ENCODE peak calls at places on chromosomes 5 and 9, in eight cellular contexts. I is AG09309; P is AG10803; F is pancreas; H is aorta; J is fibroblast of the aortic adventitia; K is effector memory CD4-positive, alpha-beta T cell; O is Panc1. U is an unnamed sample.

GRCh38 chr5:160287378-160288051 is 24.8 kb downstream of the CCNJL start:
- DNase-seq in F (peak; percentile 51), J (peak; percentile 35), P (no peak), O (no peak), K (no peak), H (peak; percentile 85), I (no peak), U (no peak)

GRCh38 chr9:18297532-18297872 is 176.5 kb upstream of the ADAMTSL1 start:
- DNase-seq in P (no peak), O (no peak), J (no peak), H (no peak), F (no peak), K (no peak), I (no peak), U (no peak)

GRCh38 chr5:135211083-135211790 is 177.2 kb upstream of the PITX1 start:
- DNase-seq in K (no peak), O (no peak), P (no peak), F (no peak), H (no peak), I (no peak), J (peak; percentile 13), U (no peak)

GRCh38 chr5:87400305-87400899 is 12.3 kb downstream of the CCNH start:
- DNase-seq in I (no peak), H (no peak), F (no peak), K (no peak), O (no peak), P (peak; percentile 45), J (peak; percentile 60), U (no peak)

GRCh38 chr9:69036319-69036718 is 767 bp downstream of the FXN start:
- DNase-seq in H (no peak), O (no peak), I (no peak), J (no peak), K (peak; percentile 3), F (peak; percentile 25), P (no peak), U (no peak)

GRCh38 chr5:145938699-145939531 is 2.5 kb downstream of the SH3RF2 start:
- DNase-seq in O (no peak), F (no peak), I (no peak), H (no peak), J (no peak), P (no peak), K (no peak), U (no peak)

GRCh38 chr9:5041390-5042115 is 56.5 kb downstream of the JAK2 start:
- DNase-seq in H (peak; percentile 64), K (no peak), I (no peak), P (no peak), F (no peak), O (no peak), J (no peak), U (no peak)

GRCh38 chr5:34655354-34655991 is 655 bp upstream of the RAI14 start:
- DNase-seq in P (peak; percentile 86), J (peak; percentile 79), H (no peak), F (peak; percentile 48), I (peak; percentile 66), K (no peak), O (peak; percentile 48), U (peak; percentile 68)

GRCh38 chr5:56971275-56971674 is 19.4 kb upstream of the MIER3 start:
- DNase-seq in P (no peak), K (no peak), F (no peak), O (no peak), I (no peak), H (no peak), J (no peak), U (no peak)

GRCh38 chr5:170266570-170267379 is 30.8 kb downstream of the LCP2 start:
- DNase-seq in O (no peak), I (no peak), K (peak; percentile 54), P (no peak), F (no peak), H (no peak), J (no peak), U (no peak)

GRCh38 chr5:65161655-65162054 is 320.1 kb downstream of the ADAMTS6 start:
- DNase-seq in O (no peak), F (no peak), K (no peak), J (no peak), H (no peak), I (no peak), P (no peak), U (no peak)

GRCh38 chr5:72152506-72152905 is 45.2 kb downstream of the MAP1B start:
- DNase-seq in F (no peak), P (peak; percentile 46), J (peak; percentile 56), K (no peak), H (no peak), I (peak; percentile 66), O (no peak), U (no peak)

GRCh38 chr5:94288937-94289336 is 329.5 kb downstream of the KIAA0825 start:
- DNase-seq in O (no peak), H (no peak), I (peak; percentile 47), K (no peak), F (no peak), J (peak; percentile 67), P (peak; percentile 75), U (peak; percentile 8)

GRCh38 chr9:102405218-102405867 is 589.8 kb upstream of the CYLC2 start:
- DNase-seq in P (no peak), K (no peak), J (no peak), H (no peak), I (no peak), O (no peak), F (no peak), U (no peak)

GRCh38 chr5:119218830-119219782 is 136.7 kb upstream of the TNFAIP8 start:
- DNase-seq in I (no peak), F (no peak), O (no peak), J (peak; percentile 12), P (no peak), H (no peak), K (no peak), U (no peak)

GRCh38 chr9:720239-720881 is 121.1 kb upstream of the DMRT1 start:
- DNase-seq in F (no peak), I (no peak), J (no peak), K (no peak), P (no peak), H (no peak), O (no peak), U (no peak)

GRCh38 chr5:156052697-156053455 is 274.1 kb upstream of the SGCD start:
- DNase-seq in I (no peak), J (no peak), K (no peak), P (no peak), O (no peak), H (no peak), F (no peak), U (no peak)

GRCh38 chr5:170860415-170860814 is 1.4 kb upstream of the RANBP17 start:
- DNase-seq in O (no peak), J (no peak), I (no peak), H (no peak), K (no peak), F (no peak), P (no peak), U (no peak)

GRCh38 chr9:29741169-29741568 is 2167.9 kb upstream of the C9orf72 start:
- DNase-seq in I (no peak), J (no peak), P (no peak), K (no peak), H (no peak), O (no peak), F (no peak), U (no peak)

GRCh38 chr9:127572961-127573727 is 38.9 kb upstream of the STXBP1 start:
- DNase-seq in H (no peak), P (peak; percentile 85), F (peak; percentile 15), K (no peak), O (no peak), J (peak; percentile 92), I (no peak), U (peak; percentile 64)

GRCh38 chr5:55540525-55540924 is 5.8 kb upstream of the PLPP1 start:
- DNase-seq in J (no peak), I (no peak), P (no peak), O (no peak), H (no peak), F (no peak), K (no peak), U (no peak)

DNA sequence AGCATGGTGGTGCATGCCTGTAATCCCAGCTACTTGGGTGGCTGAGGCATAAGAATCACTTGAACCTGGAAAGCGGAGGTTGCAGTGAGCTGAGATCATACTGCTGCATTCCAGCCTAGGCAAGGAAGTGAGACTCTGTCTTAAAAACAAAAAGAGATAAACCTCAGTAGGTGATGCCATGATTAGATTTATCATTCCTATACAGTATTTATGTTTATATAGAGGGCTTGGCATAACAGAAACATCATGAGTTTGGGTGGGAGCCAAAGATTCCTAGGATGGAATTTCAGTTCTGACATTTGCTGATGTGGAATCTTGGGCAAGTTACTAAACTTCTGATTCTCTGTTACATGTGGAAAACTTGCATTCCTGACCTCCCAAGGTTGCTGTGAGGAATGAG is 22.3 kb downstream of the RFK start:
- DNase-seq in I (no peak), O (no peak), J (peak; percentile 88), K (no peak), F (no peak), H (no peak), P (peak; percentile 62), U (no peak)
- H3K4me3 ChIP-seq in I (no peak overlapping the region), O (no peak overlapping the region), J (no peak overlapping the region), K (no peak overlapping the region), F (no peak overlapping the region), H (no peak overlapping the region), P (no peak overlapping the region), U (no peak overlapping the region)

GRCh38 chr5:54378707-54379106 is 68.3 kb upstream of the ARL15 start:
- DNase-seq in F (no peak), P (no peak), I (no peak), O (no peak), J (no peak), H (no peak), K (no peak), U (no peak)
- H3K4me3 ChIP-seq in F (no peak overlapping the region), P (no peak overlapping the region), I (no peak overlapping the region), O (no peak overlapping the region), J (no peak overlapping the region), H (no peak overlapping the region), K (no peak overlapping the region), U (no peak overlapping the region)

DNA sequence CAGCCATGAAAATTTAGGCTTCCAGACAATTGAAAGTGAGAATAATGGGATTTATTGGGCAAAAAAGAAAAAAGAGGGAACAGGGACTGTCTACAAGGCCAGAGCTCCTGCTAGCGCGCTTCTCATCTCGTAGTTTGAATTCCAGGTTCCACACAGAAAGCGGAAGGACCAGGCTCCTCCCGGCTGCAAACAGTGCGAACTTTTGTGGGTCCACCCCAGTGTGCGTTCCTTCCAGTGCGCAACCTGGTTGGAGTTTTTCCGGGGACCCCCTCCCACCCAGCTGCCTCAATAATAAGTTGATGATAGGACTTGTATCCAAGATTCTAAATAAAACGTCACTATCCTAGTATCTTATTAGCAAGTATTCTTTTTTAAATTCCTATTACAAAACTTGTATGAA is 467.7 kb upstream of the TUSC1 start:
- DNase-seq in J (no peak), O (no peak), H (no peak), P (no peak), F (no peak), I (no peak), K (no peak), U (no peak)
- H3K4me3 ChIP-seq in J (no peak overlapping the region), O (no peak overlapping the region), H (no peak overlapping the region), P (no peak overlapping the region), F (no peak overlapping the region), I (no peak overlapping the region), K (no peak overlapping the region), U (no peak overlapping the region)

GRCh38 chr9:72150172-72150571 is 932 bp downstream of the GDA start:
- DNase-seq in H (no peak), J (no peak), K (no peak), P (no peak), O (no peak), F (no peak), I (no peak), U (no peak)
- H3K4me3 ChIP-seq in H (no peak overlapping the region), J (no peak overlapping the region), K (no peak overlapping the region), P (no peak overlapping the region), O (peak overlapping the region; percentile 48), F (no peak overlapping the region), I (no peak overlapping the region), U (no peak overlapping the region)